ENCODE peak calls at places on chromosomes 16 and 17, in nine cellular contexts. X is body of pancreas; E is fibroblast of lung; T is adrenal gland; B is effector memory CD4-positive, alpha-beta T cell; I is foreskin fibroblast; H is brain microvascular endothelial cell; G is IMR-90; W is fibroblast of mammary gland. L is an unnamed sample.

GRCh38 chr17:20852541-20853370 is 190.1 kb downstream of the USP22 start:
- DNase-seq in X (no peak), E (peak), T (peak), B (no peak), I (no peak), H (no peak), G (no peak), W (no peak), L (peak)

GRCh38 chr16:86975445-86975844 is 341.7 kb downstream of the C16orf95 start:
- DNase-seq in X (no peak), E (peak), T (no peak), B (no peak), I (peak), H (peak), G (peak), W (peak), L (peak)

GRCh38 chr17:81002409-81003361 is 11.0 kb downstream of the CHMP6 start:
- DNase-seq in X (peak), E (peak), T (peak), B (no peak), I (peak), H (no peak), G (peak), W (peak), L (no peak)

GRCh38 chr17:40760105-40761016 is 5.2 kb upstream of the KRT25 start:
- DNase-seq in X (no peak), E (no peak), T (no peak), B (no peak), I (no peak), H (no peak), G (no peak), W (no peak), L (no peak)

GRCh38 chr16:64469906-64470702 is 651.8 kb downstream of the CDH11 start:
- DNase-seq in X (no peak), E (no peak), T (no peak), B (no peak), I (no peak), H (no peak), G (no peak), W (no peak), L (no peak)

GRCh38 chr16:25148568-25149215 is 37.1 kb downstream of the LCMT1 start:
- DNase-seq in X (no peak), E (no peak), T (no peak), B (no peak), I (no peak), H (no peak), G (no peak), W (no peak), L (no peak)

GRCh38 chr16:85522842-85523601 is 90.1 kb upstream of the GSE1 start:
- DNase-seq in X (no peak), E (peak), T (no peak), B (no peak), I (no peak), H (no peak), G (peak), W (peak), L (no peak)

GRCh38 chr17:73072254-73072962 is 20.1 kb downstream of the SLC39A11 start:
- DNase-seq in X (no peak), E (peak), T (no peak), B (no peak), I (no peak), H (no peak), G (no peak), W (no peak), L (no peak)

GRCh38 chr17:71440513-71440912 is 680.3 kb upstream of the SOX9 start:
- DNase-seq in X (no peak), E (no peak), T (no peak), B (no peak), I (no peak), H (no peak), G (peak), W (no peak), L (no peak)

GRCh38 chr16:84869464-84869863 is 49.7 kb downstream of the CRISPLD2 start:
- DNase-seq in X (no peak), E (no peak), T (no peak), B (no peak), I (no peak), H (no peak), G (no peak), W (no peak), L (no peak)

GRCh38 chr17:6940186-6940649 is 55.6 kb upstream of the ALOX12 start:
- DNase-seq in X (no peak), E (no peak), T (peak), B (no peak), I (no peak), H (no peak), G (no peak), W (peak), L (no peak)

GRCh38 chr17:45650601-45651000 is 133.5 kb upstream of the CRHR1 start:
- DNase-seq in X (no peak), E (no peak), T (no peak), B (no peak), I (no peak), H (no peak), G (peak), W (no peak), L (no peak)

GRCh38 chr17:61465550-61466237 is 13.5 kb downstream of the TBX4 start:
- DNase-seq in X (no peak), E (no peak), T (no peak), B (no peak), I (no peak), H (no peak), G (no peak), W (no peak), L (no peak)

GRCh38 chr16:68707341-68708152 is 29.5 kb upstream of the CDH1 start:
- DNase-seq in X (peak), E (peak), T (no peak), B (no peak), I (no peak), H (peak), G (no peak), W (no peak), L (no peak)

GRCh38 chr16:58198739-58199411 is 969 bp upstream of the CSNK2A2 start:
- DNase-seq in X (no peak), E (no peak), T (no peak), B (no peak), I (no peak), H (no peak), G (no peak), W (no peak), L (no peak)

GRCh38 chr17:72388765-72389473 is 268.1 kb downstream of the SOX9 start:
- DNase-seq in X (no peak), E (peak), T (no peak), B (no peak), I (peak), H (no peak), G (no peak), W (peak), L (peak)

GRCh38 chr17:28505986-28506665 is at the start of gene FOXN1:
- DNase-seq in X (no peak), E (no peak), T (no peak), B (no peak), I (no peak), H (no peak), G (no peak), W (no peak), L (no peak)

GRCh38 chr16:31149894-31150890 is at the start of gene PRSS36:
- DNase-seq in X (no peak), E (no peak), T (no peak), B (no peak), I (no peak), H (no peak), G (no peak), W (no peak), L (no peak)

GRCh38 chr16:4273858-4274291 is 1.1 kb upstream of the TFAP4 start:
- DNase-seq in X (peak), E (peak), T (peak), B (no peak), I (peak), H (no peak), G (peak), W (peak), L (no peak)

GRCh38 chr16:265711-266110 is 10.0 kb downstream of the RGS11 start:
- DNase-seq in X (no peak), E (no peak), T (no peak), B (no peak), I (no peak), H (no peak), G (no peak), W (no peak), L (no peak)

GRCh38 chr16:63361032-63361624 is 1324.9 kb upstream of the CDH8 start:
- DNase-seq in X (peak), E (peak), T (no peak), B (no peak), I (peak), H (peak), G (peak), W (peak), L (peak)

GRCh38 chr17:47821424-47822379 is at the start of gene OSBPL7:
- DNase-seq in X (peak), E (peak), T (peak), B (peak), I (peak), H (peak), G (peak), W (peak), L (peak)

GRCh38 chr17:65163990-65164495 is 26.9 kb downstream of the RGS9 start:
- DNase-seq in X (peak), E (peak), T (peak), B (peak), I (peak), H (peak), G (peak), W (peak), L (peak)

GRCh38 chr17:63445571-63446217 is 412 bp downstream of the CYB561 start:
- DNase-seq in X (peak), E (peak), T (peak), B (peak), I (no peak), H (no peak), G (no peak), W (no peak), L (no peak)

GRCh38 chr16:73068546-73069401 is 20.8 kb upstream of the ZFHX3 start:
- DNase-seq in X (peak), E (peak), T (peak), B (no peak), I (peak), H (peak), G (peak), W (peak), L (no peak)

GRCh38 chr16:89827383-89828198 is 684 bp upstream of the SPIRE2 start:
- DNase-seq in X (peak), E (peak), T (peak), B (no peak), I (peak), H (peak), G (peak), W (peak), L (no peak)

GRCh38 chr17:55582910-55583309 is 71.7 kb upstream of the SMIM36 start:
- DNase-seq in X (no peak), E (peak), T (no peak), B (no peak), I (no peak), H (no peak), G (peak), W (no peak), L (no peak)

GRCh38 chr16:16062023-16062932 is 112.9 kb downstream of the ABCC1 start:
- DNase-seq in X (peak), E (no peak), T (no peak), B (no peak), I (no peak), H (no peak), G (no peak), W (no peak), L (peak)

GRCh38 chr16:23587726-23588125 is 8.4 kb downstream of the NDUFAB1 start:
- DNase-seq in X (no peak), E (peak), T (no peak), B (no peak), I (peak), H (peak), G (peak), W (peak), L (no peak)

GRCh38 chr16:86755571-86756006 is 177.2 kb downstream of the FOXL1 start:
- DNase-seq in X (no peak), E (no peak), T (no peak), B (no peak), I (no peak), H (no peak), G (no peak), W (no peak), L (no peak)

GRCh38 chr16:86834451-86835035 is 256.2 kb downstream of the FOXL1 start:
- DNase-seq in X (no peak), E (peak), T (no peak), B (no peak), I (no peak), H (peak), G (peak), W (peak), L (no peak)

GRCh38 chr17:62804025-62804424 is 4.1 kb downstream of the MARCHF10 start:
- DNase-seq in X (no peak), E (no peak), T (no peak), B (no peak), I (no peak), H (no peak), G (no peak), W (no peak), L (no peak)

GRCh38 chr17:77208217-77208808 is 67.5 kb downstream of the SEC14L1 start:
- DNase-seq in X (peak), E (peak), T (peak), B (no peak), I (peak), H (peak), G (peak), W (peak), L (no peak)

GRCh38 chr17:74513987-74514631 is 17.2 kb downstream of the CD300LB start:
- DNase-seq in X (no peak), E (peak), T (no peak), B (peak), I (no peak), H (peak), G (peak), W (peak), L (peak)

GRCh38 chr17:57949649-57950048 is 5.6 kb downstream of the CUEDC1 start:
- DNase-seq in X (peak), E (no peak), T (no peak), B (no peak), I (no peak), H (no peak), G (no peak), W (no peak), L (no peak)

GRCh38 chr16:12541672-12542071 is 262.0 kb downstream of the CPPED1 start:
- DNase-seq in X (no peak), E (no peak), T (no peak), B (no peak), I (peak), H (no peak), G (no peak), W (peak), L (no peak)

GRCh38 chr16:30351586-30352419 is 3.3 kb downstream of the CD2BP2 start:
- DNase-seq in X (peak), E (peak), T (peak), B (no peak), I (peak), H (peak), G (peak), W (peak), L (no peak)

GRCh38 chr16:66842765-66843164 is 1.4 kb upstream of the CA7 start:
- DNase-seq in X (no peak), E (peak), T (peak), B (no peak), I (no peak), H (no peak), G (peak), W (peak), L (no peak)

GRCh38 chr16:66845080-66845410 is 831 bp downstream of the CA7 start:
- DNase-seq in X (no peak), E (no peak), T (no peak), B (no peak), I (no peak), H (no peak), G (no peak), W (no peak), L (no peak)

GRCh38 chr16:66844342-66845079 is at the start of gene CA7:
- DNase-seq in X (no peak), E (no peak), T (no peak), B (no peak), I (no peak), H (no peak), G (no peak), W (no peak), L (no peak)

GRCh38 chr16:66843191-66843590 is 1.0 kb upstream of the CA7 start:
- DNase-seq in X (no peak), E (no peak), T (no peak), B (no peak), I (no peak), H (no peak), G (no peak), W (no peak), L (no peak)

DNA sequence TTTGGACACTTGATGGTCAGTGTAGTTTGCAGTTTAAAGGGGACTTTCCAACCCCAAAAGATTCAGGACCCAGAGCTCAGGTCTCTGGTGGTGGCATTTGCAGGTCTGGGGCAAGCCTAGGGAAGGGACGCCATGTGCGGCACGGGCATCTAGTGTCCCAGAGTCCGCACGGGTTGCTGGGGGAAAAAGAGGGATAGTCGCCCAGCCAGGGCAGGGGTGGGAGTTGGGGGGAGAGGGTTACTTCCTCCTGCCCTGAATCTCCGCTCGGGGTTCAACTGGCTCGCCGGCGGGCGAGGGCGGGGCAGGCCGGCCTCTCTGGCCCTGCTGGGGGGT is 239 bp upstream of the CA7 start:
- DNase-seq in X (no peak), E (no peak), T (no peak), B (no peak), I (no peak), H (no peak), G (no peak), W (no peak), L (no peak)
- H3K4me3 ChIP-seq in X (no peak), E (no peak), T (no peak), B (no peak), I (no peak), H (no peak), G (no peak), W (no peak), L (no peak)

DNA sequence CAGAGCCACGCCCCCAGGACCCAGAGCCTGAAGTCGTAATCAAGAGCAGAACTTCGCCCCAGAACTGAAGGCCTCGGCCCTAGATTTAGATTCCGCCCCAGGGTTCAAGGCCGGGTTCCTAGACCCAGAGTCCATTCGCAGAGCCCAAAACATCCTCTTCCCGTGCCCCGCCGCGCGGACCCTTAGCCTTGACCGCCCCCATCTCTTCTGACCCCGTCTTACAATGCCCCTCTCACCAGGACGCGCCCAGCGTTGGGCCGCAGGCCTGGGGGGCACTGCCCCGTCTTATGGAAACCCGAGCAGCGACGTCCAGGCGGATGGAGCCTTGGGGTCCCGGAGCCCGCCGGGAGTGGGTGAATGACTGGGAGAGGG is 5.0 kb downstream of the CD19 start:
- DNase-seq in X (no peak), E (no peak), T (no peak), B (no peak), I (no peak), H (no peak), G (no peak), W (no peak), L (no peak)
- H3K4me3 ChIP-seq in X (no peak), E (no peak), T (no peak), B (no peak), I (no peak), H (no peak), G (no peak), W (no peak), L (no peak)

DNA sequence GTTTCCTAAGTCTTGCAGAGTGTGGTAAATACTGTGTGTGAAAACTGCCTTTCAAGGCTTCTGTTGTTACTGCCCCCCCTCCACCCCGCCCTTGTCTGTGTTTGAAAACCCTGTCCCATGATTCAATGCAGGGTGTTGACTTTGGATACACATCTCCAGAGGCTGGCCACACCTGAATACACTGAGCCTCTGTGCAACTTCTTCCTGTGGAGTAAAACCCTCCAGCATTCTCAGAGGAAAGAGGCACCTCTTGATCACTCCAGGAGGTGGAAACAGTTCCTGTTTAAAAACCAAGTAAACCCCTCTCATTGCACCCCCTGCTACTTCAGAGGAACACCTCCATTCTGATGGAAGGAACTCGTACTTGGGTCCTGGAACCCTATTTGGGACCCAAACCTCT is 123.0 kb upstream of the CACNG5 start:
- DNase-seq in X (peak), E (no peak), T (no peak), B (no peak), I (no peak), H (no peak), G (no peak), W (no peak), L (peak)
- H3K4me3 ChIP-seq in X (no peak), E (no peak), T (no peak), B (no peak), I (no peak), H (no peak), G (no peak), W (no peak), L (no peak)

GRCh38 chr17:8893621-8894020 is 26.1 kb upstream of the PIK3R6 start:
- DNase-seq in X (no peak), E (no peak), T (no peak), B (no peak), I (no peak), H (no peak), G (no peak), W (no peak), L (no peak)

GRCh38 chr17:8894189-8894611 is 26.7 kb upstream of the PIK3R6 start:
- DNase-seq in X (no peak), E (no peak), T (no peak), B (no peak), I (no peak), H (no peak), G (no peak), W (no peak), L (no peak)

GRCh38 chr17:8893059-8893458 is 25.6 kb upstream of the PIK3R6 start:
- DNase-seq in X (no peak), E (no peak), T (no peak), B (no peak), I (no peak), H (no peak), G (no peak), W (no peak), L (no peak)

GRCh38 chr17:8896087-8896486 is 28.6 kb upstream of the PIK3R6 start:
- DNase-seq in X (no peak), E (no peak), T (no peak), B (no peak), I (no peak), H (no peak), G (no peak), W (no peak), L (no peak)

DNA sequence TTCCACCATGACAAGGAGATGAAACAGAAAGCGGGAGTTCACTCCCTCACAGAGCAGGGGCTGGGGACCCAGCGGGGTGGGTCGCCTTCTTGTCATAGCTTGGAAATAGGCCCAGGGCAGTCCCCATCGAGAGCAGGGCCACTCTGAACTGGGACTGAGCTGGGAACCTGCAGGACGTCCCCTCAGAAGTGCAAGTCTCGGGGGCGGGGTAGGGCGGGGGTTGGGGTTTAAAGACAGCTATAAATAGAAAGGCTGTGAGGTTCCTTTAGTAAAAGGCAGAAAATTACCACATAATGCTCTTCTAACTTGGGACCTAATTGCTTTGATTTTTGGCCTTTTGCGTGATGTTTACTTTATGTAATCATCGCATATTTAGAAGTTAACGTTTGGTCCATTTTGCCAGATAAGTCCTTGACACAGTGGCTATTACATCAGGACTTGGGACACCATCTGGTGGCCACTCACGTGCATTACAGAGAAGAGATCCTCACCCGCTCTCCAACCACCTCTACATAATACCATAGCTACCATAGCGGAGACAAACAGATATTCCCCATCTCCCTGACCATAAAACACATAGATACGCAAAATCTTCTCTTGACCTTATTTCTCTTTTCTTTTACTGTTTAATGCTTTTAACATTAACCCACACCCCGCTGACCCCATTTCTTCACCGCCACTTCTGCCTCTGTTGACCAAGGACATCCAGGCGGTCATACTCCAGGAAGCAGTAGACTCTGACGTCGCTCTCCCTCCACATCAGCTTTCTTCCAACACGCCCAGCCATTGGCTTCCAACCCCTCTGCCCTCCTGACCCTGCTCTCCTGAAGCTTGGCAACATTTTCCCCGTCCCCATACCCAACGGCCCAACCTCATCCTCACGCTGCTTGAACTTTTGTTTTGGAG is 27.5 kb upstream of the PIK3R6 start:
- DNase-seq in X (peak), E (peak), T (peak), B (no peak), I (peak), H (peak), G (peak), W (peak), L (peak)
- H3K4me3 ChIP-seq in X (no peak), E (no peak), T (no peak), B (no peak), I (peak), H (peak), G (no peak), W (no peak), L (no peak)